ENCODE peak calls at places on chromosomes 11 and 22, in nine cellular contexts. Z is aorta; D is KBM-7; E is neuronal stem cell; G is effector CD4-positive, alpha-beta T cell; V is CD4-positive, alpha-beta memory T cell; B is fibroblast of lung; U is iris pigment epithelial cell; O is ELR. J is an unnamed sample.

GRCh38 chr11:62850911-62851806 is 11.8 kb upstream of the WDR74 start:
- DNase-seq in U (no peak), B (no peak), E (no peak), G (no peak), V (no peak), D (peak), O (peak), Z (no peak), J (no peak)

GRCh38 chr11:116537121-116537520 is 235.7 kb downstream of the BUD13 start:
- DNase-seq in E (no peak), D (no peak), Z (peak), O (no peak), U (no peak), G (no peak), V (no peak), B (no peak), J (no peak)

GRCh38 chr11:114684636-114685035 is 6.3 kb downstream of the NXPE2 start:
- DNase-seq in Z (no peak), D (no peak), O (no peak), G (no peak), E (no peak), V (no peak), U (no peak), B (no peak), J (no peak)

GRCh38 chr11:74366576-74366975 is 31.7 kb downstream of the PGM2L1 start:
- DNase-seq in U (peak), O (peak), Z (no peak), G (no peak), V (no peak), B (peak), D (no peak), E (peak), J (no peak)

GRCh38 chr22:20449819-20450550 is 12.4 kb upstream of the SCARF2 start:
- DNase-seq in V (no peak), D (no peak), Z (peak), E (no peak), U (no peak), O (no peak), G (no peak), B (no peak), J (no peak)

GRCh38 chr22:27163162-27164137 is 506.1 kb downstream of the MIAT start:
- DNase-seq in V (no peak), Z (no peak), D (no peak), B (no peak), U (no peak), E (no peak), O (no peak), G (no peak), J (no peak)

GRCh38 chr11:64489831-64490441 is 101.1 kb upstream of the SLC22A12 start:
- DNase-seq in B (peak), E (peak), U (peak), D (peak), G (peak), Z (peak), O (peak), V (peak), J (peak)

GRCh38 chr22:26894766-26895485 is 237.5 kb downstream of the MIAT start:
- DNase-seq in Z (no peak), E (no peak), G (no peak), U (peak), B (peak), O (peak), D (no peak), V (no peak), J (no peak)

GRCh38 chr22:17235149-17235655 is 16.0 kb upstream of the ADA2 start:
- DNase-seq in O (no peak), V (no peak), U (no peak), Z (peak), E (no peak), B (no peak), D (no peak), G (no peak), J (no peak)

GRCh38 chr22:37428649-37429586 is 1.6 kb upstream of the ELFN2 start:
- DNase-seq in B (peak), U (peak), Z (no peak), G (peak), E (peak), D (peak), V (peak), O (peak), J (peak)

J was measured in activated effector memory CD4-positive, alpha-beta T cell treated with Interleukin-2 at 50 U/mL for 16 hours.